ENCODE peak calls at places on chromosomes 7 and 10, in five cellular contexts. G is AG10803, Y is NCI-H460, Q is GM20000, A is GDM1. B is an unnamed sample.

GRCh38 chr10:43380610-43381222 is 9.3 kb downstream of the FXYD4 start:
- DNase-seq in G (peak), Y (peak), Q (no peak), A (no peak), B (no peak)

GRCh38 chr10:4310153-4310552 is 515.9 kb upstream of the AKR1E2 start:
- DNase-seq in A (no peak), Q (no peak), Y (no peak), G (no peak), B (no peak)

GRCh38 chr10:96333091-96333490 is 25.7 kb downstream of the OPALIN start:
- DNase-seq in Y (no peak), A (no peak), G (no peak), Q (no peak), B (no peak)

GRCh38 chr7:25854608-25855497 is 297.1 kb upstream of the NFE2L3 start:
- DNase-seq in G (peak), A (peak), Q (peak), Y (peak), B (no peak)

GRCh38 chr7:66198461-66198860 is 6.7 kb upstream of the TPST1 start:
- DNase-seq in Q (no peak), G (no peak), Y (no peak), A (no peak), B (no peak)

GRCh38 chr7:24705481-24705954 is 51.7 kb downstream of the GSDME start:
- DNase-seq in Y (no peak), Q (no peak), A (peak), G (no peak), B (no peak)

GRCh38 chr10:131907679-131908078 is 6.9 kb downstream of the PPP2R2D start:
- DNase-seq in A (no peak), Y (no peak), Q (no peak), G (no peak), B (no peak)

GRCh38 chr7:70647801-70648491 is 484.0 kb upstream of the GALNT17 start:
- DNase-seq in Q (peak), G (peak), Y (no peak), A (peak), B (peak)

GRCh38 chr10:56123247-56123646 is 237.8 kb downstream of the ZWINT start:
- DNase-seq in Q (no peak), A (no peak), G (no peak), Y (no peak), B (no peak)

GRCh38 chr7:118580743-118581382 is 356.4 kb downstream of the ANKRD7 start:
- DNase-seq in A (no peak), Y (no peak), Q (no peak), G (no peak), B (no peak)

GRCh38 chr10:88659725-88660592 is 4.3 kb upstream of the LIPF start:
- DNase-seq in Q (no peak), Y (no peak), G (peak), A (no peak), B (no peak)

GRCh38 chr10:69316313-69317059 is 38.2 kb downstream of the HK1 start:
- DNase-seq in G (peak), Q (no peak), Y (no peak), A (no peak), B (no peak)

GRCh38 chr10:29535012-29535777 is 99.6 kb downstream of the SVIL start:
- DNase-seq in Y (no peak), A (no peak), Q (no peak), G (peak), B (no peak)

GRCh38 chr7:152108359-152108758 is 82.9 kb downstream of the GALNT11 start:
- DNase-seq in G (no peak), A (no peak), Q (no peak), Y (no peak), B (no peak)

B was measured in activated T-helper 9 cell treated with anti-CD3 and anti-CD28 coated beads, Interleukin-2, amount 50 U/mL, for 16 hours.